ENCODE peak calls at places on chromosomes 4 and X, in eight cellular contexts. One of them, this sample, is unnamed.

GRCh38 chr4:85818700-85819099 is 343.8 kb downstream of the ARHGAP24 start:
- DNase-seq in lung: no peak
- DNase-seq in HCT116: no peak
- DNase-seq in PC-3: no peak
- DNase-seq in H9: no peak
- DNase-seq in GM23248: no peak
- DNase-seq in CD4-positive, alpha-beta memory T cell: no peak
- DNase-seq in Panc1: no peak
- DNase-seq in this sample: no peak

GRCh38 chr4:47031713-47032404 is 492 bp downstream of the GABRB1 start:
- DNase-seq in Panc1: no peak
- DNase-seq in GM23248: no peak
- DNase-seq in H9: no peak
- DNase-seq in PC-3: no peak
- DNase-seq in CD4-positive, alpha-beta memory T cell: no peak
- DNase-seq in HCT116: no peak
- DNase-seq in lung: no peak
- DNase-seq in this sample: no peak

GRCh38 chrX:63979480-63979879 is 194.5 kb upstream of the ARHGEF9 start:
- DNase-seq in GM23248: no peak
- DNase-seq in CD4-positive, alpha-beta memory T cell: no peak
- DNase-seq in PC-3: no peak
- DNase-seq in Panc1: no peak
- DNase-seq in H9: no peak
- DNase-seq in HCT116: no peak
- DNase-seq in lung: no peak
- DNase-seq in this sample: no peak

GRCh38 chrX:39532761-39533160 is 565.0 kb downstream of the BCOR start:
- DNase-seq in PC-3: no peak
- DNase-seq in Panc1: no peak
- DNase-seq in lung: no peak
- DNase-seq in H9: no peak
- DNase-seq in HCT116: no peak
- DNase-seq in GM23248: no peak
- DNase-seq in CD4-positive, alpha-beta memory T cell: no peak
- DNase-seq in this sample: no peak

GRCh38 chr4:185839204-185839712 is 27.3 kb upstream of the SORBS2 start:
- DNase-seq in lung: no peak
- DNase-seq in PC-3: peak; percentile 89
- DNase-seq in CD4-positive, alpha-beta memory T cell: no peak
- DNase-seq in GM23248: peak; percentile 96
- DNase-seq in HCT116: peak; percentile 54
- DNase-seq in Panc1: peak; percentile 48
- DNase-seq in H9: peak; percentile 90
- DNase-seq in this sample: no peak

GRCh38 chr4:157220026-157220881 is at the start of gene GRIA2:
- DNase-seq in lung: no peak
- DNase-seq in CD4-positive, alpha-beta memory T cell: no peak
- DNase-seq in GM23248: peak; percentile 70
- DNase-seq in Panc1: no peak
- DNase-seq in PC-3: no peak
- DNase-seq in H9: peak; percentile 83
- DNase-seq in HCT116: no peak
- DNase-seq in this sample: peak; percentile 1

GRCh38 chrX:3697701-3698279 is 15.7 kb downstream of the PRKX start:
- DNase-seq in H9: no peak
- DNase-seq in GM23248: peak; percentile 75
- DNase-seq in CD4-positive, alpha-beta memory T cell: no peak
- DNase-seq in lung: no peak
- DNase-seq in PC-3: no peak
- DNase-seq in HCT116: no peak
- DNase-seq in Panc1: no peak
- DNase-seq in this sample: no peak

GRCh38 chr4:183201331-183201730 is 102.3 kb downstream of the WWC2 start:
- DNase-seq in HCT116: no peak
- DNase-seq in lung: no peak
- DNase-seq in PC-3: peak; percentile 88
- DNase-seq in CD4-positive, alpha-beta memory T cell: no peak
- DNase-seq in GM23248: peak; percentile 95
- DNase-seq in Panc1: no peak
- DNase-seq in H9: no peak
- DNase-seq in this sample: no peak

GRCh38 chr4:107253090-107253489 is 217.0 kb upstream of the DKK2 start:
- DNase-seq in Panc1: no peak
- DNase-seq in PC-3: no peak
- DNase-seq in GM23248: no peak
- DNase-seq in CD4-positive, alpha-beta memory T cell: no peak
- DNase-seq in HCT116: no peak
- DNase-seq in H9: no peak
- DNase-seq in lung: no peak
- DNase-seq in this sample: no peak

GRCh38 chr4:20251796-20252655 is at the start of gene SLIT2:
- DNase-seq in Panc1: no peak
- DNase-seq in HCT116: peak; percentile 24
- DNase-seq in CD4-positive, alpha-beta memory T cell: no peak
- DNase-seq in PC-3: peak; percentile 82
- DNase-seq in H9: peak; percentile 88
- DNase-seq in GM23248: peak; percentile 88
- DNase-seq in lung: peak; percentile 74
- DNase-seq in this sample: no peak

GRCh38 chr4:76306882-76307669 is 543 bp downstream of the STBD1 start:
- DNase-seq in H9: peak; percentile 70
- DNase-seq in Panc1: no peak
- DNase-seq in lung: peak; percentile 68
- DNase-seq in GM23248: peak; percentile 90
- DNase-seq in CD4-positive, alpha-beta memory T cell: peak; percentile 8
- DNase-seq in PC-3: peak; percentile 49
- DNase-seq in HCT116: no peak
- DNase-seq in this sample: no peak

GRCh38 chr4:37516057-37516775 is 170.0 kb downstream of the RELL1 start:
- DNase-seq in H9: no peak
- DNase-seq in GM23248: peak; percentile 45
- DNase-seq in HCT116: no peak
- DNase-seq in lung: no peak
- DNase-seq in CD4-positive, alpha-beta memory T cell: no peak
- DNase-seq in Panc1: no peak
- DNase-seq in PC-3: peak; percentile 43
- DNase-seq in this sample: no peak

GRCh38 chr4:181541396-181541795 is 701.8 kb upstream of the TENM3 start:
- DNase-seq in H9: no peak
- DNase-seq in lung: no peak
- DNase-seq in HCT116: no peak
- DNase-seq in Panc1: no peak
- DNase-seq in CD4-positive, alpha-beta memory T cell: no peak
- DNase-seq in GM23248: no peak
- DNase-seq in PC-3: no peak
- DNase-seq in this sample: no peak

GRCh38 chr4:117467404-117467803 is 382.0 kb upstream of the TRAM1L1 start:
- DNase-seq in lung: no peak
- DNase-seq in HCT116: no peak
- DNase-seq in H9: no peak
- DNase-seq in PC-3: no peak
- DNase-seq in GM23248: no peak
- DNase-seq in CD4-positive, alpha-beta memory T cell: no peak
- DNase-seq in Panc1: no peak
- DNase-seq in this sample: no peak

GRCh38 chr4:103076777-103077347 is 301 bp upstream of the SLC9B2 start:
- DNase-seq in CD4-positive, alpha-beta memory T cell: no peak
- DNase-seq in HCT116: peak; percentile 3
- DNase-seq in lung: no peak
- DNase-seq in Panc1: no peak
- DNase-seq in GM23248: no peak
- DNase-seq in PC-3: no peak
- DNase-seq in H9: no peak
- DNase-seq in this sample: no peak

GRCh38 chr4:68257719-68258118 is 12.2 kb upstream of the TMPRSS11B start:
- DNase-seq in PC-3: no peak
- DNase-seq in GM23248: no peak
- DNase-seq in H9: no peak
- DNase-seq in lung: no peak
- DNase-seq in Panc1: no peak
- DNase-seq in HCT116: no peak
- DNase-seq in CD4-positive, alpha-beta memory T cell: no peak
- DNase-seq in this sample: no peak

GRCh38 chr4:5760936-5761480 is 50.0 kb downstream of the EVC start:
- DNase-seq in lung: no peak
- DNase-seq in H9: peak; percentile 10
- DNase-seq in PC-3: no peak
- DNase-seq in CD4-positive, alpha-beta memory T cell: no peak
- DNase-seq in Panc1: no peak
- DNase-seq in GM23248: no peak
- DNase-seq in HCT116: no peak
- DNase-seq in this sample: no peak

DNA sequence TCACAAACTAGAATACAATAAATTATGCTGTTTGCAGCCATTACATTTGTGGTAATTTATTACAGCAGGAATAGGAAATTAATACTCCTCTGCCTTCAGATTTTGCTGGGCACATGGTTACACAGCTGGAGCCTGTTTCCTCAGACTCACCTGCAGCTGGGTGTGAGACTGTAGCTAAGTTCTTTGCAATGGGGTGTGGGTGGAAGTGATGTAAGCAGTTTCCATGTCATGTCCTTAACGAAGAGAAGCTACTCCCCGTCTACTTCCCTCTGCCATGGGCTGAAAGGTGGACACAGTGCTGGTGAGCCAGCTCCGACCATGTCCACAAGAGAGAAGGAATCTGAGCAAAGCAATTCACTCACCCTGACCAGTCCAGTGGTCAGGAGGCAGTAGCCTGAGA is 18.2 kb downstream of the SH3KBP1 start:
- DNase-seq in H9: no peak
- DNase-seq in GM23248: no peak
- DNase-seq in CD4-positive, alpha-beta memory T cell: no peak
- DNase-seq in PC-3: no peak
- DNase-seq in Panc1: no peak
- DNase-seq in HCT116: no peak
- DNase-seq in lung: no peak
- DNase-seq in this sample: no peak
- H3K27ac ChIP-seq in H9: no peak overlapping the region
- H3K27ac ChIP-seq in GM23248: no peak overlapping the region
- H3K27ac ChIP-seq in CD4-positive, alpha-beta memory T cell: no peak overlapping the region
- H3K27ac ChIP-seq in PC-3: no peak overlapping the region
- H3K27ac ChIP-seq in Panc1: no peak overlapping the region
- H3K27ac ChIP-seq in HCT116: no peak overlapping the region
- H3K27ac ChIP-seq in lung: no peak overlapping the region
- H3K27ac ChIP-seq in this sample: no peak overlapping the region

DNA sequence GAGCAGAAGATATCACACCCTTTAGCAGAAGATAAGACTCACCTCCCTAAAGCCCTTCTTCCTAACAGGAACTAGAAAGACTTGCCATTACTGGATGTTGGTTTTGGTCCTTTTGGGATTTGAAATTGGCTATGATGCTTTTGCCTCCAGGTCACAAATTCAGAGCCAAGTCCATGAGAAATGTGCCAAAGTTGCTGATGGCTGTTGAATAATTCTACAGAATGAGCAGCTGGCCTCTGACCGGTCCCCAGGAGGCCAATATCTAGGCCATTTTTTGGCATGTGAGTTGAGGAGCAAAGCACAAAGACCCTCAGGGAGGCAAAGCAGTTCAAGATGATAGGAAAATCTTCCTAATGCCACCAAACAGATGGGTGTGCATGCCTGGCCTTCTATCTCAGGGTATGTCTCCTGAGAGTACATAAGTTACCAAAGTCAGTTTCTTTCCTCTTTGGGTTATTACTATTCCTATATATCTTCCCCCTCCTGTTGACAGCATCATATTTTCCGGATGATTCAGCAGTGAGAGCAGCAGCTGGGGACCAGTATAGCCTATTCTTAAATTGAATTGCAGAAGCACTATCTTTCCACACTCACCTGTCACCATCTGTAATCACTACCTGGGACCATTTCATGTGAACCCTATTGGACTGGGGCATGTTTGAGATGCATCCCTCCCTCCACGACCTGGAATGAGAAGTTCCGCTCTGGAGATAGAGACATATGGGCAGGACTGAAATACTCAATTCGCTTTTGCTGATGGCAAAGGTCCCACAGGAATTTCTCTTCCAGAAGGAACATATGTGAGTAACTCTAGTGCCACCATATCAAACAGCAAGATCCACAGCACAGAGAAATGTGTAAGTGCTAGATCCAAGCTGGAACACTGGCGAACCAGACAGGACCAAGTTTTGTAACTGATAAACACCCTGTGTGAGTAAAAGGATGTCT is 44.2 kb downstream of the SEL1L3 start:
- DNase-seq in GM23248: peak; percentile 62
- DNase-seq in Panc1: no peak
- DNase-seq in PC-3: peak; percentile 68
- DNase-seq in H9: no peak
- DNase-seq in HCT116: no peak
- DNase-seq in CD4-positive, alpha-beta memory T cell: no peak
- DNase-seq in lung: no peak
- DNase-seq in this sample: no peak
- H3K4me1 ChIP-seq in GM23248: peaks cover 55% of the 10 kb centered on the region
- H3K4me1 ChIP-seq in Panc1: no peaks in the 10 kb centered on the region
- H3K4me1 ChIP-seq in PC-3: peaks cover 47% of the 10 kb centered on the region
- H3K4me1 ChIP-seq in H9: peaks cover 11% of the 10 kb centered on the region
- H3K4me1 ChIP-seq in HCT116: peaks cover 9% of the 10 kb centered on the region
- H3K4me1 ChIP-seq in CD4-positive, alpha-beta memory T cell: no peaks in the 10 kb centered on the region
- H3K4me1 ChIP-seq in lung: peaks cover 5% of the 10 kb centered on the region
- H3K4me1 ChIP-seq in this sample: no peaks in the 10 kb centered on the region

DNA sequence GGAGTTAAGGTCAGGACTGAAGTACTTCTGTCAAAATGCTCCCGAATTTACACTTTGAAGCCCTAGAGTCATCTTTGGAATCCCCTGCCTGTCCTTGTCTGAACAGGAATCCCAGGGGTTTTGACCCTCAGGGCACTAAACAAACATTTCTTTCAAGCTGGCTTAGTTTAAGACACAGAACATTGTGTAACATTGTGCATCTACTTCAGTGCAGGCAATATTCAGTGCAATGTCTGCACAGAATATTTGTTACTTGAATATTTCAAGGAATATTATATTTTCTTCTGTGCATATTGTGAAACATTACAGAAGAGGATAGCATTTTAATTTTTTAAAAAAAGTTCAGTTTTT is 763.4 kb downstream of the PCDH18 start:
- DNase-seq in PC-3: no peak
- DNase-seq in CD4-positive, alpha-beta memory T cell: no peak
- DNase-seq in lung: no peak
- DNase-seq in GM23248: no peak
- DNase-seq in HCT116: no peak
- DNase-seq in Panc1: no peak
- DNase-seq in H9: no peak
- DNase-seq in this sample: no peak
- H3K27ac ChIP-seq in PC-3: no peak overlapping the region
- H3K27ac ChIP-seq in CD4-positive, alpha-beta memory T cell: no peak overlapping the region
- H3K27ac ChIP-seq in lung: no peak overlapping the region
- H3K27ac ChIP-seq in GM23248: no peak overlapping the region
- H3K27ac ChIP-seq in HCT116: no peak overlapping the region
- H3K27ac ChIP-seq in Panc1: no peak overlapping the region
- H3K27ac ChIP-seq in H9: no peak overlapping the region
- H3K27ac ChIP-seq in this sample: no peak overlapping the region

DNA sequence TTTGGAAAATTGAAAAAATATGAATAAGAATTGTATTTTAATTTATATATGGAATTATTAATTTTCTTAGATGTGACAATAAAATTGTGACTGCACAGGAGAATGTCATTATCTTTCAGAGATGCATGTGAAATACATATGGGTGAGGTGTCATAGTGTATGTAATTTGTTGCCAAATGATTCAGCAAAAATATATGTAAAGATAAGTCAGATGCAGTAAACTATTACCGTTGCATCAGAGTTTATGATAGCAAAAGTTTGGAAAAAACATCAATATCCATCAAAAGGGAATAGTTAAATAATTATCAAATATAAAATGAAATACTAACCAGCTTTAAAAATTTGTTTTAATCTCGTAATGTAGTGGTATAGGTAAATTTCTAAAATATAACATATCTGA is 10.4 kb upstream of the SLC7A11 start:
- DNase-seq in H9: no peak
- DNase-seq in CD4-positive, alpha-beta memory T cell: no peak
- DNase-seq in GM23248: no peak
- DNase-seq in Panc1: no peak
- DNase-seq in PC-3: peak; percentile 38
- DNase-seq in lung: no peak
- DNase-seq in HCT116: no peak
- DNase-seq in this sample: no peak
- H3K4me1 ChIP-seq in H9: no peaks in the 10 kb centered on the region
- H3K4me1 ChIP-seq in CD4-positive, alpha-beta memory T cell: no peaks in the 10 kb centered on the region
- H3K4me1 ChIP-seq in GM23248: peaks cover 23% of the 10 kb centered on the region
- H3K4me1 ChIP-seq in Panc1: no peaks in the 10 kb centered on the region
- H3K4me1 ChIP-seq in PC-3: peaks cover 8% of the 10 kb centered on the region
- H3K4me1 ChIP-seq in lung: no peaks in the 10 kb centered on the region
- H3K4me1 ChIP-seq in HCT116: peaks cover 4% of the 10 kb centered on the region
- H3K4me1 ChIP-seq in this sample: no peaks in the 10 kb centered on the region